ENCODE peak calls at places on chromosomes 3 and 15, in six cellular contexts. R is AG10803, O is uterus, E is adrenal gland, T is AG09309, U is right lobe of liver. L is an unnamed sample.

GRCh38 chr15:94584833-94585244 is 353.5 kb downstream of the MCTP2 start:
- DNase-seq in R (no peak), O (peak; percentile 18), E (peak; percentile 54), T (no peak), U (peak; percentile 14), L (peak; percentile 25)

GRCh38 chr15:86903642-86904421 is 824.2 kb downstream of the AGBL1 start:
- DNase-seq in R (no peak), O (no peak), E (no peak), T (no peak), U (no peak), L (no peak)

GRCh38 chr3:149466192-149466591 is 8.3 kb upstream of the TM4SF4 start:
- DNase-seq in R (peak; percentile 90), O (peak; percentile 58), E (no peak), T (peak; percentile 64), U (no peak), L (no peak)

GRCh38 chr15:91706366-91707032 is 147.0 kb upstream of the SLCO3A1 start:
- DNase-seq in R (peak; percentile 64), O (peak; percentile 78), E (peak; percentile 94), T (peak; percentile 11), U (peak; percentile 63), L (peak; percentile 41)

GRCh38 chr3:31305324-31305723 is 227.4 kb upstream of the STT3B start:
- DNase-seq in R (no peak), O (no peak), E (no peak), T (no peak), U (no peak), L (no peak)

GRCh38 chr15:60616147-60616546 is 137.2 kb upstream of the ICE2 start:
- DNase-seq in R (no peak), O (no peak), E (no peak), T (no peak), U (no peak), L (no peak)

GRCh38 chr3:47781326-47781684 is 388 bp downstream of the SMARCC1 start:
- DNase-seq in R (no peak), O (peak; percentile 53), E (peak; percentile 75), T (no peak), U (peak; percentile 77), L (peak; percentile 75)

GRCh38 chr15:59360305-59360704 is 12.4 kb downstream of the MYO1E start:
- DNase-seq in R (no peak), O (no peak), E (no peak), T (no peak), U (no peak), L (no peak)

GRCh38 chr3:110974902-110975301 is 96.7 kb upstream of the NECTIN3 start:
- DNase-seq in R (no peak), O (no peak), E (no peak), T (no peak), U (no peak), L (no peak)

GRCh38 chr3:151100076-151100475 is 14.6 kb downstream of the MED12L start:
- DNase-seq in R (no peak), O (no peak), E (no peak), T (no peak), U (no peak), L (no peak)

GRCh38 chr15:68599560-68600071 is 20.8 kb downstream of the CORO2B start:
- DNase-seq in R (peak; percentile 78), O (no peak), E (peak; percentile 78), T (no peak), U (no peak), L (no peak)

DNA sequence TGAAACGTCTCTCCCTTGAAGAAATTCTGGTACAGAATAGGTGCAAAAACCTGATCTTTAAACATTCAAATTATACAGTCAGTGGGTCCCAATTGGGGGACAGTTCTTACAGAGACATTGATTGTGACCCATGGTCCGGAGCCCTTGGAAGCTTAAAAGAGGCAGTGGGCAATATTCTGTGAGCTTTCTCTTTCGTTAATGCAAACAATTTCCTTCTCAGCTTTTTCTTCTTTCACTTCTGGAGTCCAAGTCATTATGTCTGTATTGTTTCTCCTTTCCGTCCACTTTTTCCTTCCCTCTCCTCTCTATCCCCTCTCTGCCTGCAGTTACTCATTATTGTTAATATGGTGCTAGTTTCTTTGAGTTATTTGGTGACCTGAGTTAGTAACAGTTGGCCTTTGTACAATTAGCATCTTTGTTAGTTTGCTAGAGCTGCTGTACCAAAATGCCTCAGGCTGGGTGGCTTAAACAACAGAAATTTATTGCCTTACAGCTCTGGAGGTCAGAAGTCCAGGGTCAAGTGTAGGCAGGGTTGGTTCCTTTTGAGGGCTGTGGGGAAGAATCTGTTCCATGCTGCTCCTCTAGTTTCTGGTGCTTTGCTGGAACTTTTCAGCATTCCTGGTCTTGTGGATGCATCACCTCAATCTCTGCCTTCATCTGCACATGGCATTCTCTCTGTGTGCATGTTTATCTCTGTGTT is 102.6 kb downstream of the GMPS start:
- DNase-seq in R (no peak), O (no peak), E (no peak), T (no peak), U (no peak), L (no peak)
- TF ChIP-seq CTCF in R (no peak), O (no peak), E (no peak), T (no peak), U (no peak), L (no peak)

DNA sequence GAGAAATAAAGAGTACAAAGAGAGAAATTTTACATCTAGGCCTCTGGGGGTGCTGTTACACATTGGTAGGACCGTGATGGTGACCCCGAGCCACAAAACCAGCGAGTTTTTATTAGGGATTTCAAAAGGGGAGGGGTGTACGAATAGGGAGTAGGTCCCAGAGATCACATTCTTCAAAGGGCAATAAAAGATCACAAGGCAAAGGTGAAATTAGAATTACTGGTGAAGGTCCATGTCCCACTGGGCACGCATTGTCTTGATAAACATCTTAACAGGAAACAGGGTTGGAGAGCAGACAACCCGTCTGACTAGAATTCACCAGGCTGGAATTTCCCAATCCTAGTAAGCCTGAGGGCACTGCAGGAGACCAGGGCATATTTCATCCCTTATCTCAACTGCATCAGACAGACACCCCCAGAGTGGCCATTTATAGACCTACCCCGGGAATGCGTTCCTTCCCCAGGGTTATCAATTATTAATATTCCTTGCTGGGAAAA is 4.3 kb downstream of the IRAK2 start:
- DNase-seq in R (no peak), O (no peak), E (no peak), T (no peak), U (no peak), L (no peak)
- TF ChIP-seq CTCF in R (no peak), O (no peak), E (no peak), T (no peak), U (no peak), L (no peak)

DNA sequence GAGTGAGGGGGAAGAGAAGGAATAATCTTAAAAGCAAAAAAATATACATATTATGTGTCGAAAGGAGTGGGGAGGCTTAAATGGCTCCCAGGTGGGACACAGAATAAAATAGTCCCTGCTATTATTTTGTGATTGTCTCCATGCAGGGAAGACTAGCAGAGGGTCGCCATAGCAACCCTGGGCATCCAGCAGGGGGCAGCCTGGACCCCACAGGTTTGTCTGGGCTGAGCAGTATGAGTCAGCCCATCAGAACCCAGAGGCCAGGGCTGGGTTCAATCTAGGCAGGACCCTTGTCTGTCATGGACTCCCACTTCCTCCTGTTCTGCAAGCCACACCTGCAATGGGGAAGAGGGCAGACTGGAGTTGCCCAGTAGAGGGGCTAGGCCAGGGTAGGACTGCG is 17.6 kb upstream of the LINGO1 start:
- DNase-seq in R (no peak), O (no peak), E (no peak), T (no peak), U (no peak), L (no peak)
- TF ChIP-seq CTCF in R (no peak), O (no peak), E (no peak), T (peak; percentile 30), U (no peak), L (no peak)

GRCh38 chr3:12875857-12876451 is 34.6 kb upstream of the RPL32 start:
- DNase-seq in R (no peak), O (no peak), E (peak; percentile 78), T (no peak), U (no peak), L (peak; percentile 68)
- TF ChIP-seq CTCF in R (peak; percentile 7), O (no peak), E (no peak), T (no peak), U (peak; percentile 22), L (no peak)

GRCh38 chr3:160691962-160692361 is 15.0 kb downstream of the ARL14 start:
- DNase-seq in R (no peak), O (no peak), E (no peak), T (no peak), U (no peak), L (no peak)

GRCh38 chr3:160685144-160685766 is 8.3 kb downstream of the ARL14 start:
- DNase-seq in R (no peak), O (no peak), E (no peak), T (no peak), U (no peak), L (no peak)

GRCh38 chr3:160684368-160684740 is 7.4 kb downstream of the ARL14 start:
- DNase-seq in R (no peak), O (no peak), E (no peak), T (no peak), U (no peak), L (no peak)

GRCh38 chr3:160691151-160691550 is 14.2 kb downstream of the ARL14 start:
- DNase-seq in R (no peak), O (no peak), E (no peak), T (no peak), U (no peak), L (no peak)

GRCh38 chr3:160686955-160687535 is 10.1 kb downstream of the ARL14 start:
- DNase-seq in R (peak; percentile 14), O (no peak), E (no peak), T (no peak), U (no peak), L (peak; percentile 19)
- TF ChIP-seq CTCF in R (peak; percentile 46), O (no peak), E (peak; percentile 20), T (peak; percentile 21), U (peak; percentile 41), L (peak; percentile 22)

GRCh38 chr3:128569756-128570155 is 76.8 kb upstream of the GATA2 start:
- DNase-seq in R (no peak), O (no peak), E (no peak), T (no peak), U (no peak), L (no peak)

GRCh38 chr3:128568602-128569490 is 75.8 kb upstream of the GATA2 start:
- DNase-seq in R (no peak), O (no peak), E (no peak), T (no peak), U (no peak), L (no peak)

GRCh38 chr3:128572013-128572412 is 78.6 kb downstream of the RPN1 start:
- DNase-seq in R (no peak), O (no peak), E (no peak), T (no peak), U (no peak), L (no peak)

GRCh38 chr3:128567141-128567540 is 74.1 kb upstream of the GATA2 start:
- DNase-seq in R (no peak), O (no peak), E (no peak), T (no peak), U (no peak), L (no peak)

DNA sequence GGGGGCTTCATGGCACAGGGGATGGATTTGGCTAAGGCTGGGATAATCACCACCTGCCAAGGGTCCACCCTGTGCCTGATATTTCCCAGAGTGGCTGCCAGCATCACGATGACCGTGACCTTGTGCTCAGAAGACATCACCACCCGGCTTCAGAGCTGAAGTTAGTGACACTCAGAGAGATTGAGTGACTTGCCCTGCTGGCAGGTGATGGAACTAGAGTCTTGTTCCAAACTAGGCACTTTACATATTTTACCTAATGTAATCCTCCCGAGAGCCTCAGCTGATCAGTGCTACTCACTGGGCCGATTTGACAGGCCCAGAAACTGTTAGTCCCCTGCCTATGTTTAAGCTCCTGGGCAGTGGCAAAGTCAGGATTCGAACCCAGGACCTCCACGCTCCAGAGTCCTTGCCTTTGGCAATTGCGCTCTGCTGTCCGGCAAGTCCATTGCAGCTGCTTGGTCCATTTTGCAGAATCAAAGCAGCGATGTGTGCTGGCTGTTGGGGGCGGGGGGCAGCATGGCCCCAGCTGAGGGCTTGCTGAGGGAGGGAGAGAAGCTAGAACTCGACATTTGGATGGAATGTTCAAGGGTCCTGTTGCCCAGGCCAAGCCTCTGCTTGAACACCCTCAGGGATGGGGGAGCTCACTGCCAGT is 74.8 kb upstream of the GATA2 start:
- DNase-seq in R (no peak), O (no peak), E (no peak), T (no peak), U (no peak), L (no peak)
- TF ChIP-seq CTCF in R (no peak), O (no peak), E (no peak), T (no peak), U (no peak), L (no peak)